ENCODE peak calls at places on chromosomes 11 and 22, in four cellular contexts. Z is pancreas, Y is K562, N is dorsolateral prefrontal cortex. U is an unnamed sample.

GRCh38 chr11:123405123-123405592 is 24.9 kb upstream of the GRAMD1B start:
- DNase-seq in Z (no peak), Y (no peak), N (no peak), U (peak; percentile 57)

GRCh38 chr11:94511932-94512781 is at the start of gene C11orf97:
- DNase-seq in Z (peak; percentile 82), Y (peak; percentile 14), N (peak; percentile 67), U (peak; percentile 35)

GRCh38 chr22:27212617-27213177 is 555.3 kb downstream of the MIAT start:
- DNase-seq in Z (no peak), Y (no peak), N (no peak), U (no peak)

GRCh38 chr22:42754658-42755057 is 34.0 kb upstream of the A4GALT start:
- DNase-seq in Z (no peak), Y (peak; percentile 42), N (no peak), U (no peak)

GRCh38 chr11:124935548-124936514 is at the start of gene HEPACAM:
- DNase-seq in Z (no peak), Y (no peak), N (peak; percentile 79), U (no peak)

GRCh38 chr11:67375320-67376021 is 2.1 kb upstream of the CLCF1 start:
- DNase-seq in Z (no peak), Y (no peak), N (no peak), U (no peak)

GRCh38 chr11:36010010-36010740 is 66.3 kb downstream of the LDLRAD3 start:
- DNase-seq in Z (no peak), Y (no peak), N (no peak), U (no peak)

GRCh38 chr22:19639610-19640135 is 74.6 kb upstream of the SEPTIN5 start:
- DNase-seq in Z (no peak), Y (no peak), N (no peak), U (no peak)

GRCh38 chr22:32475428-32476010 is 908 bp downstream of the FBXO7 start:
- DNase-seq in Z (no peak), Y (no peak), N (peak; percentile 47), U (peak; percentile 48)

GRCh38 chr11:34234086-34234740 is 123.6 kb downstream of the ABTB2 start:
- DNase-seq in Z (no peak), Y (peak; percentile 33), N (no peak), U (peak; percentile 92)

GRCh38 chr11:22467741-22468140 is 129.6 kb downstream of the SLC17A6 start:
- DNase-seq in Z (no peak), Y (no peak), N (no peak), U (no peak)

GRCh38 chr22:28247114-28247513 is 328.1 kb upstream of the PITPNB start:
- DNase-seq in Z (no peak), Y (no peak), N (no peak), U (no peak)

GRCh38 chr11:2552202-2552601 is 107.4 kb downstream of the KCNQ1 start:
- DNase-seq in Z (no peak), Y (no peak), N (no peak), U (no peak)

GRCh38 chr11:126607374-126607773 is 251.9 kb downstream of the ST3GAL4 start:
- DNase-seq in Z (peak; percentile 87), Y (peak; percentile 79), N (peak; percentile 77), U (peak; percentile 33)

GRCh38 chr22:36816635-36817428 is at the start of gene PVALB:
- DNase-seq in Z (no peak), Y (peak; percentile 31), N (no peak), U (no peak)

GRCh38 chr11:45446426-45446825 is 160.3 kb upstream of the SYT13 start:
- DNase-seq in Z (no peak), Y (no peak), N (no peak), U (no peak)

GRCh38 chr11:8605956-8606355 is 11.9 kb upstream of the STK33 start:
- DNase-seq in Z (no peak), Y (no peak), N (no peak), U (no peak)

GRCh38 chr11:115317428-115318185 is 186.6 kb downstream of the CADM1 start:
- DNase-seq in Z (no peak), Y (no peak), N (no peak), U (no peak)

DNA sequence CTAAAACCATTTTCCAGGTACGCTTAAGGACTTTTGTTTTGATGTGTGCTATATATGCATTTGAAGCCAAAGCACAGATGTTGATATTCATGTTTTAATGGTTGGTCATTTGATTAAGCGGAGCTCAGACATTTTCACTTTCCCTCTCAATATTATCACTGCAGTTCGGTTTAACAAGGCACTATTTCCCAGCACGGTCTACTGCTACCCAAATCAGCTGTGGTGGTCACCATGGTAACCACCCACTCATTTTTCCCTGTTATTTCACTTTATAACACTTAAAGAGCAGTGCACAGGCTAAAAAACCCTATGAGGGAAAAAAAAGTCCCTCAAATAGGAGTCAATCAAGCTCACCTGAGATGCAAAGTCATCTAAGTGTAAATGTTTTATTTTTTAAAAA is 439.6 kb upstream of the CCDC90B start:
- DNase-seq in Z (no peak), Y (no peak), N (no peak), U (peak; percentile 34)
- H3K4me3 ChIP-seq in Z (no peak overlapping the region), Y (no peak overlapping the region), N (peak overlapping the region; percentile 11), U (no peak overlapping the region)

GRCh38 chr11:117479372-117479771 is 151.7 kb downstream of the CEP164 start:
- DNase-seq in Z (no peak), Y (peak; percentile 52), N (no peak), U (peak; percentile 55)
- TF ChIP-seq CTCF in Z (no peak), Y (peak; percentile 39), N (no peak), U (peak; percentile 58)

GRCh38 chr11:116928102-116928777 is 90.8 kb upstream of the APOA1 start:
- DNase-seq in Z (no peak), Y (no peak), N (no peak), U (peak; percentile 68)
- H3K4me3 ChIP-seq in Z (no peak overlapping the region), Y (no peak overlapping the region), N (no peak overlapping the region), U (no peak overlapping the region)

DNA sequence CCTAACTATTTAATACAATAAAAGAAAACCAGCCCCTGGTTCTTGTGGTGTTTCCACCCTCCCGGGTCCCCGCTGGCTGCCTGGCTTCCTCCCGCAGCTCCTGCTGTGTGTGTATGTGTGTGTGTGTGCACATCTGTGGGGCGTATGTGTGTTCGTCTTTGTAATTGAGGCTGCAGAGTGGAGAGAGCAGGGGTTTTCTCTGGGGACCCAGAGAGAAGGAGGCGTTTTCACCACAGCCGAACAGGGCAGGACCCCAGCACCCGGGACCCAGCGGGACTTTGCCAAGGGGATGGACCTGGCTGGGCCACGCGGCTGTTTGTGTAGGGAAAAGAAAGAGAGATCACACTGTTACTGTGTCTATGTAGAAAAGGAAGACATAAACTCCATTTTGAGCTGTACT is 42.7 kb downstream of the IGLL1 start:
- DNase-seq in Z (no peak), Y (no peak), N (peak; percentile 15), U (no peak)
- TF ChIP-seq CTCF in Z (no peak), Y (no peak), N (no peak), U (no peak)

U was measured in GM12865.